ENCODE peak calls at places on chromosomes 7 and 10, in four cellular contexts. Q, D, M and C are unnamed samples.

GRCh38 chr7:144386741-144387140 is 16.8 kb downstream of the NOBOX start:
- DNase-seq in Q (no peak), D (no peak), M (peak), C (no peak)

GRCh38 chr7:120583835-120584586 is 273.9 kb downstream of the TSPAN12 start:
- DNase-seq in Q (peak), D (no peak), M (peak), C (no peak)

GRCh38 chr7:135929692-135930091 is 47.5 kb downstream of the MTPN start:
- DNase-seq in Q (no peak), D (no peak), M (no peak), C (no peak)

GRCh38 chr10:114648368-114648767 is 9.7 kb downstream of the ABLIM1 start:
- DNase-seq in Q (no peak), D (no peak), M (peak), C (no peak)

GRCh38 chr7:125661-126060 is 66.7 kb upstream of the FAM20C start:
- DNase-seq in Q (no peak), D (no peak), M (no peak), C (no peak)

GRCh38 chr10:94762393-94762792 is at the start of gene CYP2C19:
- DNase-seq in Q (no peak), D (no peak), M (no peak), C (no peak)

GRCh38 chr7:99559276-99559915 is 954 bp downstream of the ZNF655 start:
- DNase-seq in Q (no peak), D (no peak), M (peak), C (no peak)

GRCh38 chr7:27184342-27185012 is 555 bp downstream of the HOXA11 start:
- DNase-seq in Q (no peak), D (peak), M (peak), C (peak)

GRCh38 chr7:92880212-92881090 is 44.1 kb upstream of the CDK6 start:
- DNase-seq in Q (peak), D (peak), M (no peak), C (peak)

GRCh38 chr10:19638173-19638872 is 177.9 kb upstream of the PLXDC2 start:
- DNase-seq in Q (no peak), D (no peak), M (peak), C (no peak)

GRCh38 chr10:24344279-24344678 is 135.3 kb downstream of the KIAA1217 start:
- DNase-seq in Q (no peak), D (no peak), M (peak), C (no peak)

GRCh38 chr7:1664711-1665591 is 5.1 kb upstream of the ELFN1 start:
- DNase-seq in Q (peak), D (peak), M (peak), C (peak)

GRCh38 chr10:11505636-11506035 is 105.8 kb downstream of the USP6NL start:
- DNase-seq in Q (no peak), D (no peak), M (no peak), C (peak)

GRCh38 chr7:99563650-99564049 is 5.2 kb downstream of the ZNF655 start:
- DNase-seq in Q (no peak), D (no peak), M (peak), C (no peak)

GRCh38 chr7:148156248-148156647 is 434.3 kb upstream of the C7orf33 start:
- DNase-seq in Q (no peak), D (no peak), M (peak), C (no peak)

GRCh38 chr10:77564781-77565589 is 72.6 kb downstream of the KCNMA1 start:
- DNase-seq in Q (no peak), D (peak), M (peak), C (peak)

GRCh38 chr7:76300210-76300731 is 2.2 kb upstream of the HSPB1 start:
- DNase-seq in Q (peak), D (no peak), M (peak), C (no peak)

GRCh38 chr7:93239824-93240223 is 7.7 kb downstream of the VPS50 start:
- DNase-seq in Q (no peak), D (no peak), M (no peak), C (no peak)

GRCh38 chr7:105391429-105391828 is 2.7 kb upstream of the SRPK2 start:
- DNase-seq in Q (no peak), D (no peak), M (no peak), C (no peak)
- TF ChIP-seq CTCF in Q (no peak), D (no peak), M (no peak), C (no peak)

GRCh38 chr10:126431816-126432215 is 43.5 kb upstream of the ADAM12 start:
- DNase-seq in Q (no peak), D (no peak), M (no peak), C (no peak)
- H3K9ac ChIP-seq in Q (no peak), D (no peak), M (no peak), C (no peak)

DNA sequence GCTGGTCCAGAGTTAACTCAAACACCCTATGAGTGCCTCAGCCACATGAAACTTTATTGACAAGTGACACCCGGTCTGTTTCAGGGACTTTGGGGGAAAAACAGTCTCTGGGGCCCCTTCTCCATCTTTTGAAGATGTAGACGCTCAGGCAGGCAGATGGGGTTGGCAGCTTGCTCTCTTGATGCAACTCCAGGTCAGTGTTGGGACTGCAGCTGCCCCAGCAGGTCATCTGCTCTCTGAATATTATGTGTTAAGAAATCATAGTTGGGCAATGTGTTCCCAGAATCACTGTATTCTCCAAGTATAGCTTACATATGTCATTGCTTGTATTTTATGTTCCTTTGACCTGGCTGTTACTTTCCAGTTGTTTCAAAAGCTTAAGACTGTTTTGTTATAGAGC is 544.9 kb upstream of the MGMT start:
- DNase-seq in Q (no peak), D (no peak), M (no peak), C (no peak)
- TF ChIP-seq CTCF in Q (no peak), D (no peak), M (no peak), C (no peak)

GRCh38 chr7:128955981-128956380 is 18.3 kb downstream of the IRF5 start:
- DNase-seq in Q (no peak), D (no peak), M (no peak), C (no peak)

GRCh38 chr7:128957613-128958012 is 19.9 kb downstream of the IRF5 start:
- DNase-seq in Q (no peak), D (no peak), M (no peak), C (no peak)

GRCh38 chr7:128959296-128959695 is 21.6 kb downstream of the IRF5 start:
- DNase-seq in Q (no peak), D (no peak), M (no peak), C (no peak)

GRCh38 chr7:128954150-128954549 is 16.4 kb downstream of the IRF5 start:
- DNase-seq in Q (no peak), D (no peak), M (no peak), C (no peak)

DNA sequence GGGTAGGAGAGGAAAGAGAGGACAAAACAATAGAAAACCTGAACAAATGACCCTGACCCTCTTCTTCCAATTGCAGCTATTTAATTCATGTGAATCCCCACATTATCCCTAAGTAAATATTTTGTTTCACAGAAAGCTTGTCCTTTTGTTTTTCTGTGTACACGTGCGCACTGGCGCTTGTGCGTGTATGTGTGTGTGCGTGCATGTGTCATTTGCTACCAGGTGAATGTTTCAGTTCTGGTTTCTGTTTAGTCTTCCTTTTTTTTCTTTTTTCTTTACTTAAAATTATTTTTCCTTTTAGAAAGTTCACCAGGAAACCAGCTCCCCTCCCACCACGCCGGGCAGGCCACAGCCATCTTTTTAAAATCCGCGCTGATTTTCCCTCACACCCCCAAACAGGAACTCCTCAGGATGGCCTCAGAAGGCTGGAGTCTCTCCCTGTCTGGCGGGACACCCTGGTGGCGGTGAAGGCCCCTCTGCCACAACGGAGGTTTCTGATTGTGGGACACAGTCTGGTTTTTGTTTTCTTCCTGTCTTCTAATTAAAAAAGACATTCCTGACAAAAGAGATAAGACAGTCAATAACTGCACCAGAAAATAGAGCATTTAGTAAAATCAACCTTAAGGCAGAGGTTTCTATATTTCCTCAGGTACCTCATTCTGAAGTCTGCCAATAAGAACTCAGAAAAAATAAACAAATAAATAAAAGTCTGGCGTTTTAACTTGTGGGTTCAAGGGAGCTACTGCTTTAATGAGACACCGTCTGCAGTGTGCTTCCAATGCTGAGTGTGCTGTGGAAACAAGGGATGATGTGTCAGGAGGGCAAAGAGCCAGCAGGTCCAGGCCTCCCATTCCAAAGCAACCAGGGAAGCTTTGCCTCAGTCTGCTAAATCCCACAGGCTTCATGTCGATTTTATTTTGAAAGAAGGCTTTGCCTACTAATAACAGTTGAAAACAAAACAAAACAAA is 17.4 kb downstream of the IRF5 start:
- DNase-seq in Q (no peak), D (no peak), M (peak), C (peak)
- H3K9ac ChIP-seq in Q (no peak), D (no peak), M (no peak), C (no peak)

GRCh38 chr10:15444105-15445021 is 73.3 kb upstream of the FAM171A1 start:
- DNase-seq in Q (no peak), D (no peak), M (no peak), C (no peak)

GRCh38 chr10:15440204-15440711 is 69.2 kb upstream of the FAM171A1 start:
- DNase-seq in Q (no peak), D (no peak), M (no peak), C (no peak)

GRCh38 chr10:15442056-15442455 is 71.0 kb upstream of the FAM171A1 start:
- DNase-seq in Q (no peak), D (no peak), M (no peak), C (no peak)

GRCh38 chr10:15436696-15437095 is 65.6 kb upstream of the FAM171A1 start:
- DNase-seq in Q (no peak), D (no peak), M (peak), C (no peak)

DNA sequence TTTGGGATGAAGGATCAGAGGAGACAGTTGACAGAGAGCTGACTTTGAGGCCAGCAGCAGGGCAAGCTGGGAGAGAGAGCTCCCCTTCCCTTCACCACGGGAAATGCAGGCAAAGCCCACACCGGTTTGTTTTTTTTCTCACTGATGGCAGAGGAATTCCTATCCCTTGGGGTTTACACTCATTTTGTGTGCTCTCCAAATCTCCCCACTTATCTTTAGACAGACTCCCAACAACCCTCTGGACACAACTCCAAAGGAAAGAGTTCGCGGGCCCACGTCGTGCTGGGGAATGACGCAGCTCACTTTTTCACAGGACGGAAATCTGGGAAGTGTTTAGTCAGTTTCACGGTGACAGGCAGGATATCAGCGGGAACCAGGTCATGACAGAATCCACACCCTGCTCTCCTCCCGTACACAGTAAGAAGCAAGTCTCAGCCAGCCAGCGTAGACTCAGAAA is 68.3 kb upstream of the FAM171A1 start:
- DNase-seq in Q (no peak), D (peak), M (peak), C (peak)
- TF ChIP-seq CTCF in Q (peak), D (peak), M (peak), C (peak)

DNA sequence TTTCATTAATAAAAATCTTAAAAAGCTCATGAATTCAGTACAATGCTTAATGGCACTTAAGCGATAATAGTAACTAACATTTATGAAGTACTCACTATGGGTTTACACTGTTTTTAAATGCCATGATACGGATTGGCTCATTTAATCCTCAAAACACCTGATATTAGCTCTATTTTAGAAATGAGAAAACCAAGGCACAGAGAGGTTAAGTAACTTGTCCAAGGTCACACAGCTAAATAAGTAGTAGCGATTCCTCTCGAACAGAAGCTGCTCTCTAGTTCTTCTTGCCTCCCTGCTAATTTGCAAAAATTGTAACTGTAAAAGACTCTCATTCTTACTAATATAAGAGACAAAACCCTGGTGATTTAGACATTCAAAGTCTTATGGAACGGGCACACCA is 110.7 kb upstream of the RHEB start:
- DNase-seq in Q (no peak), D (no peak), M (no peak), C (no peak)
- H3K9ac ChIP-seq in Q (peak), D (no peak), M (peak), C (no peak)

GRCh38 chr7:37921340-37921805 is 933 bp downstream of the EPDR1 start:
- DNase-seq in Q (no peak), D (peak), M (no peak), C (peak)
- TF ChIP-seq CTCF in Q (no peak), D (no peak), M (no peak), C (peak)

DNA sequence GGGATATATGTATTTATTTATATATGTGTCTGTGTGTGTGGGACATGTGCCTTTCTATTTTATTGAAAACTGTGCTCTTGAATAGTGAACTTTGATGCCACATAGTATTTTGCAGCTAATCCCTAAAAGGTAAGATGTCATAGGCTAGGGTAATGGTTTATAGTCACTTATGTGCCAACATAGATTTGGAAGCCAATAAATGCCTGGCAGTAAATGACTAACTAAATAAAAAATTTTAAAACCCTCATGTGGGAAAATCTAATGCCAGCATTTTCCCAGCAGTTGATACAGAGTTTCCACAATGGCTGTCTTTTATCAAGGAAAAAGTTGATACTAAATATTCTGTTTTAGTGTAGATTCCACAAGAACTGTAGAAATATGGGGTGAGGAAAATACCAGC is 101.5 kb upstream of the IMMP2L start:
- DNase-seq in Q (no peak), D (no peak), M (no peak), C (no peak)
- H3K9ac ChIP-seq in Q (no peak), D (no peak), M (no peak), C (no peak)

GRCh38 chr10:62699148-62699547 is 105.4 kb upstream of the ADO start:
- DNase-seq in Q (no peak), D (no peak), M (no peak), C (no peak)
- TF ChIP-seq CTCF in Q (no peak), D (no peak), M (no peak), C (no peak)